ENCODE peak calls at places on chromosomes 4 and X, in five cellular contexts. M is breast epithelium, Z is NCI-H82, X is NCI-H510A, A is right cardiac atrium. K is an unnamed sample.

GRCh38 chr4:184510431-184510830 is 36.1 kb upstream of the IRF2 start:
- DNase-seq in Z (no peak), A (no peak), M (no peak), X (no peak), K (no peak)

GRCh38 chr4:156889616-156890594 is 81.7 kb downstream of the PDGFC start:
- DNase-seq in M (no peak), A (peak; percentile 72), Z (no peak), X (no peak), K (peak; percentile 2)

GRCh38 chrX:70174754-70175153 is 2.5 kb upstream of the DGAT2L6 start:
- DNase-seq in A (no peak), X (no peak), Z (no peak), M (no peak), K (no peak)

GRCh38 chr4:38323141-38323634 is 340.8 kb upstream of the KLF3 start:
- DNase-seq in X (no peak), A (no peak), Z (no peak), M (no peak), K (no peak)

GRCh38 chrX:70289168-70289792 is 447 bp downstream of the PDZD11 start:
- DNase-seq in X (no peak), Z (no peak), M (no peak), A (no peak), K (no peak)

GRCh38 chr4:13207224-13207623 is 276.9 kb downstream of the RAB28 start:
- DNase-seq in X (no peak), A (no peak), Z (no peak), M (no peak), K (no peak)

GRCh38 chrX:2785538-2785937 is 33.7 kb downstream of the XG start:
- DNase-seq in M (no peak), Z (no peak), X (no peak), A (no peak), K (no peak)

GRCh38 chrX:10507876-10508275 is 112.5 kb downstream of the MID1 start:
- DNase-seq in M (no peak), Z (no peak), X (no peak), A (no peak), K (no peak)

GRCh38 chr4:31130930-31131329 is 410.8 kb downstream of the PCDH7 start:
- DNase-seq in X (no peak), Z (no peak), A (no peak), M (no peak), K (no peak)

GRCh38 chrX:9530848-9531274 is 66.0 kb downstream of the TBL1X start:
- DNase-seq in M (no peak), A (peak; percentile 89), Z (peak; percentile 89), X (peak; percentile 57), K (peak; percentile 52)

GRCh38 chr4:83830138-83830537 is 294.2 kb downstream of the GPAT3 start:
- DNase-seq in Z (peak; percentile 12), X (no peak), M (no peak), A (no peak), K (no peak)

GRCh38 chr4:29240641-29241040 is 1479.5 kb upstream of the PCDH7 start:
- DNase-seq in X (no peak), A (no peak), M (no peak), Z (no peak), K (no peak)

GRCh38 chr4:184168406-184169019 is 49.2 kb downstream of the ENPP6 start:
- DNase-seq in M (peak; percentile 43), A (peak; percentile 92), Z (peak; percentile 69), X (peak; percentile 11), K (peak; percentile 67)

GRCh38 chr4:5865896-5866599 is 26.8 kb downstream of the CRMP1 start:
- DNase-seq in X (no peak), M (no peak), Z (peak; percentile 25), A (no peak), K (no peak)

GRCh38 chrX:66013195-66013816 is 26.6 kb downstream of the VSIG4 start:
- DNase-seq in Z (no peak), X (no peak), A (no peak), M (no peak), K (no peak)

GRCh38 chrX:19886888-19887531 is 390 bp downstream of the SH3KBP1 start:
- DNase-seq in A (peak; percentile 69), Z (peak; percentile 45), M (no peak), X (no peak), K (no peak)

GRCh38 chr4:169723207-169723606 is 34.5 kb downstream of the HPF1 start:
- DNase-seq in A (no peak), X (no peak), M (no peak), Z (peak; percentile 4), K (no peak)

GRCh38 chrX:101564651-101565050 is 14.3 kb downstream of the ARMCX1 start:
- DNase-seq in X (no peak), Z (no peak), A (no peak), M (no peak), K (no peak)

GRCh38 chr4:142984871-142985585 is 138.9 kb upstream of the INPP4B start:
- DNase-seq in A (no peak), Z (peak; percentile 27), X (no peak), M (no peak), K (no peak)

GRCh38 chr4:1599491-1600210 is 84.5 kb downstream of the FAM53A start:
- DNase-seq in X (no peak), A (peak; percentile 25), Z (peak; percentile 73), M (no peak), K (no peak)

GRCh38 chrX:24146283-24146865 is 3.2 kb upstream of the ZFX start:
- DNase-seq in Z (peak; percentile 26), A (no peak), X (no peak), M (no peak), K (no peak)